ENCODE peak calls at places on chromosomes 13 and 19, in four cellular contexts. One of them, this sample, is unnamed.

GRCh38 chr13:74024314-74024713 is 109.9 kb downstream of the KLF12 start:
- DNase-seq in AG04449: no peak
- DNase-seq in stimulated activated CD4-positive, alpha-beta T cell treated with anti-CD3 and anti-CD28 coated beads, Interleukin-4, amount 100 ng/mL, for 48 hours: no peak
- DNase-seq in GM13976: no peak
- DNase-seq in this sample: no peak

GRCh38 chr13:79401259-79402071 is 4.6 kb downstream of the RBM26 start:
- DNase-seq in AG04449: no peak
- DNase-seq in stimulated activated CD4-positive, alpha-beta T cell treated with anti-CD3 and anti-CD28 coated beads, Interleukin-4, amount 100 ng/mL, for 48 hours: no peak
- DNase-seq in GM13976: peak
- DNase-seq in this sample: no peak

GRCh38 chr13:94123543-94123942 is 355.9 kb downstream of the DCT start:
- DNase-seq in AG04449: no peak
- DNase-seq in GM13976: no peak
- DNase-seq in stimulated activated CD4-positive, alpha-beta T cell treated with anti-CD3 and anti-CD28 coated beads, Interleukin-4, amount 100 ng/mL, for 48 hours: no peak
- DNase-seq in this sample: no peak

GRCh38 chr13:80244574-80244973 is 96.4 kb downstream of the SPRY2 start:
- DNase-seq in GM13976: no peak
- DNase-seq in AG04449: no peak
- DNase-seq in stimulated activated CD4-positive, alpha-beta T cell treated with anti-CD3 and anti-CD28 coated beads, Interleukin-4, amount 100 ng/mL, for 48 hours: no peak
- DNase-seq in this sample: no peak

GRCh38 chr13:95833713-95834112 is 156.8 kb downstream of the DNAJC3 start:
- DNase-seq in AG04449: no peak
- DNase-seq in stimulated activated CD4-positive, alpha-beta T cell treated with anti-CD3 and anti-CD28 coated beads, Interleukin-4, amount 100 ng/mL, for 48 hours: no peak
- DNase-seq in GM13976: no peak
- DNase-seq in this sample: peak

GRCh38 chr13:44280461-44280860 is 93.2 kb upstream of the SERP2 start:
- DNase-seq in stimulated activated CD4-positive, alpha-beta T cell treated with anti-CD3 and anti-CD28 coated beads, Interleukin-4, amount 100 ng/mL, for 48 hours: no peak
- DNase-seq in GM13976: no peak
- DNase-seq in AG04449: no peak
- DNase-seq in this sample: peak

GRCh38 chr13:36919833-36920611 is at the start of gene SMAD9:
- DNase-seq in stimulated activated CD4-positive, alpha-beta T cell treated with anti-CD3 and anti-CD28 coated beads, Interleukin-4, amount 100 ng/mL, for 48 hours: peak
- DNase-seq in AG04449: no peak
- DNase-seq in GM13976: peak
- DNase-seq in this sample: peak

GRCh38 chr19:47107201-47107952 is 6.2 kb downstream of the ZC3H4 start:
- DNase-seq in AG04449: no peak
- DNase-seq in GM13976: no peak
- DNase-seq in stimulated activated CD4-positive, alpha-beta T cell treated with anti-CD3 and anti-CD28 coated beads, Interleukin-4, amount 100 ng/mL, for 48 hours: no peak
- DNase-seq in this sample: peak

GRCh38 chr13:62482351-62482750 is 1066.7 kb upstream of the PCDH20 start:
- DNase-seq in GM13976: no peak
- DNase-seq in AG04449: no peak
- DNase-seq in stimulated activated CD4-positive, alpha-beta T cell treated with anti-CD3 and anti-CD28 coated beads, Interleukin-4, amount 100 ng/mL, for 48 hours: no peak
- DNase-seq in this sample: peak

GRCh38 chr13:21361706-21362105 is 97.4 kb downstream of the ZDHHC20 start:
- DNase-seq in AG04449: no peak
- DNase-seq in stimulated activated CD4-positive, alpha-beta T cell treated with anti-CD3 and anti-CD28 coated beads, Interleukin-4, amount 100 ng/mL, for 48 hours: no peak
- DNase-seq in GM13976: no peak
- DNase-seq in this sample: no peak

GRCh38 chr19:9847087-9847671 is 12.1 kb downstream of the PIN1 start:
- DNase-seq in stimulated activated CD4-positive, alpha-beta T cell treated with anti-CD3 and anti-CD28 coated beads, Interleukin-4, amount 100 ng/mL, for 48 hours: peak
- DNase-seq in AG04449: peak
- DNase-seq in GM13976: no peak
- DNase-seq in this sample: peak

GRCh38 chr19:13091400-13092161 is 11.1 kb downstream of the LYL1 start:
- DNase-seq in stimulated activated CD4-positive, alpha-beta T cell treated with anti-CD3 and anti-CD28 coated beads, Interleukin-4, amount 100 ng/mL, for 48 hours: no peak
- DNase-seq in AG04449: peak
- DNase-seq in GM13976: no peak
- DNase-seq in this sample: peak

GRCh38 chr13:21048901-21049655 is 12.3 kb downstream of the LATS2 start:
- DNase-seq in AG04449: no peak
- DNase-seq in GM13976: no peak
- DNase-seq in stimulated activated CD4-positive, alpha-beta T cell treated with anti-CD3 and anti-CD28 coated beads, Interleukin-4, amount 100 ng/mL, for 48 hours: no peak
- DNase-seq in this sample: no peak

GRCh38 chr19:9075064-9075964 is 11.5 kb upstream of the OR1M1 start:
- DNase-seq in AG04449: peak
- DNase-seq in stimulated activated CD4-positive, alpha-beta T cell treated with anti-CD3 and anti-CD28 coated beads, Interleukin-4, amount 100 ng/mL, for 48 hours: no peak
- DNase-seq in GM13976: no peak
- DNase-seq in this sample: peak

GRCh38 chr19:23957660-23958281 is 43.1 kb downstream of the ZNF726 start:
- DNase-seq in GM13976: no peak
- DNase-seq in AG04449: peak
- DNase-seq in stimulated activated CD4-positive, alpha-beta T cell treated with anti-CD3 and anti-CD28 coated beads, Interleukin-4, amount 100 ng/mL, for 48 hours: no peak
- DNase-seq in this sample: peak

GRCh38 chr13:102856603-102857002 is 10.8 kb downstream of the ERCC5 start:
- DNase-seq in stimulated activated CD4-positive, alpha-beta T cell treated with anti-CD3 and anti-CD28 coated beads, Interleukin-4, amount 100 ng/mL, for 48 hours: no peak
- DNase-seq in AG04449: no peak
- DNase-seq in GM13976: no peak
- DNase-seq in this sample: peak

GRCh38 chr19:4714016-4714415 is 9.6 kb downstream of the DPP9 start:
- DNase-seq in AG04449: no peak
- DNase-seq in stimulated activated CD4-positive, alpha-beta T cell treated with anti-CD3 and anti-CD28 coated beads, Interleukin-4, amount 100 ng/mL, for 48 hours: no peak
- DNase-seq in GM13976: no peak
- DNase-seq in this sample: no peak

GRCh38 chr19:49528211-49528771 is 488 bp downstream of the RCN3 start:
- DNase-seq in AG04449: no peak
- DNase-seq in stimulated activated CD4-positive, alpha-beta T cell treated with anti-CD3 and anti-CD28 coated beads, Interleukin-4, amount 100 ng/mL, for 48 hours: no peak
- DNase-seq in GM13976: no peak
- DNase-seq in this sample: peak

GRCh38 chr19:56080669-56081401 is 40.3 kb downstream of the ZNF787 start:
- DNase-seq in GM13976: peak
- DNase-seq in AG04449: peak
- DNase-seq in stimulated activated CD4-positive, alpha-beta T cell treated with anti-CD3 and anti-CD28 coated beads, Interleukin-4, amount 100 ng/mL, for 48 hours: peak
- DNase-seq in this sample: peak

GRCh38 chr13:22074403-22074802 is 403.5 kb downstream of the FGF9 start:
- DNase-seq in AG04449: no peak
- DNase-seq in stimulated activated CD4-positive, alpha-beta T cell treated with anti-CD3 and anti-CD28 coated beads, Interleukin-4, amount 100 ng/mL, for 48 hours: no peak
- DNase-seq in GM13976: no peak
- DNase-seq in this sample: no peak

GRCh38 chr19:41694831-41695635 is 7.0 kb upstream of the CEACAM7 start:
- DNase-seq in stimulated activated CD4-positive, alpha-beta T cell treated with anti-CD3 and anti-CD28 coated beads, Interleukin-4, amount 100 ng/mL, for 48 hours: no peak
- DNase-seq in AG04449: no peak
- DNase-seq in GM13976: no peak
- DNase-seq in this sample: no peak

GRCh38 chr19:13172335-13173128 is 22.3 kb downstream of the IER2 start:
- DNase-seq in AG04449: no peak
- DNase-seq in stimulated activated CD4-positive, alpha-beta T cell treated with anti-CD3 and anti-CD28 coated beads, Interleukin-4, amount 100 ng/mL, for 48 hours: peak
- DNase-seq in GM13976: peak
- DNase-seq in this sample: peak

GRCh38 chr13:40292108-40292507 is 374.3 kb downstream of the FOXO1 start:
- DNase-seq in AG04449: no peak
- DNase-seq in GM13976: no peak
- DNase-seq in stimulated activated CD4-positive, alpha-beta T cell treated with anti-CD3 and anti-CD28 coated beads, Interleukin-4, amount 100 ng/mL, for 48 hours: no peak
- DNase-seq in this sample: no peak

GRCh38 chr19:18415177-18415867 is 3.9 kb upstream of the SSBP4 start:
- DNase-seq in GM13976: no peak
- DNase-seq in AG04449: no peak
- DNase-seq in stimulated activated CD4-positive, alpha-beta T cell treated with anti-CD3 and anti-CD28 coated beads, Interleukin-4, amount 100 ng/mL, for 48 hours: no peak
- DNase-seq in this sample: peak

GRCh38 chr13:109738298-109738746 is 48.1 kb downstream of the IRS2 start:
- DNase-seq in AG04449: no peak
- DNase-seq in GM13976: no peak
- DNase-seq in stimulated activated CD4-positive, alpha-beta T cell treated with anti-CD3 and anti-CD28 coated beads, Interleukin-4, amount 100 ng/mL, for 48 hours: no peak
- DNase-seq in this sample: no peak

GRCh38 chr13:33110713-33111413 is 94.6 kb downstream of the KL start:
- DNase-seq in GM13976: peak
- DNase-seq in stimulated activated CD4-positive, alpha-beta T cell treated with anti-CD3 and anti-CD28 coated beads, Interleukin-4, amount 100 ng/mL, for 48 hours: no peak
- DNase-seq in AG04449: no peak
- DNase-seq in this sample: peak

GRCh38 chr19:45713141-45713540 is 17.6 kb downstream of the FBXO46 start:
- DNase-seq in GM13976: no peak
- DNase-seq in stimulated activated CD4-positive, alpha-beta T cell treated with anti-CD3 and anti-CD28 coated beads, Interleukin-4, amount 100 ng/mL, for 48 hours: no peak
- DNase-seq in AG04449: no peak
- DNase-seq in this sample: no peak

GRCh38 chr13:27354379-27354778 is 70.0 kb upstream of the GTF3A start:
- DNase-seq in GM13976: no peak
- DNase-seq in stimulated activated CD4-positive, alpha-beta T cell treated with anti-CD3 and anti-CD28 coated beads, Interleukin-4, amount 100 ng/mL, for 48 hours: no peak
- DNase-seq in AG04449: no peak
- DNase-seq in this sample: peak

GRCh38 chr19:12865746-12866415 is 15.4 kb downstream of the DNASE2 start:
- DNase-seq in stimulated activated CD4-positive, alpha-beta T cell treated with anti-CD3 and anti-CD28 coated beads, Interleukin-4, amount 100 ng/mL, for 48 hours: no peak
- DNase-seq in GM13976: no peak
- DNase-seq in AG04449: no peak
- DNase-seq in this sample: no peak

GRCh38 chr13:44312898-44313551 is 60.6 kb upstream of the SERP2 start:
- DNase-seq in AG04449: peak
- DNase-seq in stimulated activated CD4-positive, alpha-beta T cell treated with anti-CD3 and anti-CD28 coated beads, Interleukin-4, amount 100 ng/mL, for 48 hours: no peak
- DNase-seq in GM13976: no peak
- DNase-seq in this sample: peak

GRCh38 chr13:21637296-21637695 is 33.3 kb upstream of the MICU2 start:
- DNase-seq in stimulated activated CD4-positive, alpha-beta T cell treated with anti-CD3 and anti-CD28 coated beads, Interleukin-4, amount 100 ng/mL, for 48 hours: no peak
- DNase-seq in AG04449: no peak
- DNase-seq in GM13976: no peak
- DNase-seq in this sample: peak

GRCh38 chr13:30431269-30431950 is 9.1 kb downstream of the UBE2L5 start:
- DNase-seq in stimulated activated CD4-positive, alpha-beta T cell treated with anti-CD3 and anti-CD28 coated beads, Interleukin-4, amount 100 ng/mL, for 48 hours: no peak
- DNase-seq in GM13976: no peak
- DNase-seq in AG04449: no peak
- DNase-seq in this sample: peak